ENCODE peak calls at places on chromosome 1, in four cellular contexts. V is RWPE1, B is amygdala, R is AG04450. A is an unnamed sample.
A peak's percentile ranks its signal among the peaks of the same experiment; 100 is the strongest.

GRCh38 chr1:191876631-191877030 is 281.6 kb upstream of the RGS18 start:
- DNase-seq in R (no peak), V (no peak), B (no peak), A (no peak)

GRCh38 chr1:56359036-56359435 is 220.3 kb downstream of the PLPP3 start:
- DNase-seq in V (no peak), R (no peak), B (no peak), A (no peak)

GRCh38 chr1:42680921-42681683 is 1.1 kb upstream of the YBX1 start:
- DNase-seq in V (no peak), R (no peak), B (no peak), A (no peak)

GRCh38 chr1:8211620-8212442 is 106.1 kb upstream of the SLC45A1 start:
- DNase-seq in R (peak; percentile 95), B (no peak), V (peak; percentile 90), A (no peak)

GRCh38 chr1:186187601-186188000 is 187.5 kb downstream of the TPR start:
- DNase-seq in B (no peak), V (peak; percentile 61), R (no peak), A (no peak)

GRCh38 chr1:182193908-182194550 is 132.5 kb upstream of the ZNF648 start:
- DNase-seq in R (no peak), B (no peak), V (no peak), A (no peak)

GRCh38 chr1:218412181-218412580 is 67.0 kb downstream of the TGFB2 start:
- DNase-seq in B (no peak), R (no peak), V (no peak), A (no peak)

GRCh38 chr1:39895731-39896480 is 5.8 kb downstream of the MYCL start:
- DNase-seq in B (no peak), V (no peak), R (no peak), A (no peak)

GRCh38 chr1:232900818-232901217 is 49.6 kb upstream of the NTPCR start:
- DNase-seq in B (no peak), R (no peak), V (no peak), A (no peak)

GRCh38 chr1:59568158-59568935 is 246.4 kb upstream of the HOOK1 start:
- DNase-seq in V (peak; percentile 9), B (no peak), R (no peak), A (no peak)